ENCODE peak calls at places on chromosomes 13 and 19, in ten cellular contexts. T is mammary epithelial cell, H is cardiac muscle cell, E is breast epithelium, P is AG04450, V is adrenal gland, N is ovary, X is brain microvascular endothelial cell, Y is IMR-90, K is upper lobe of left lung. G is an unnamed sample.

GRCh38 chr13:111449041-111449440 is 128.6 kb downstream of the TEX29 start:
- DNase-seq in T (peak; percentile 1), H (no peak), E (no peak), P (no peak), V (no peak), N (no peak), X (no peak), Y (no peak), K (no peak), G (no peak)

GRCh38 chr19:55005684-55006488 is 32.2 kb downstream of the GP6 start:
- DNase-seq in T (peak; percentile 87), H (peak; percentile 1), E (no peak), P (no peak), V (peak; percentile 54), N (no peak), X (peak; percentile 37), Y (no peak), K (no peak), G (no peak)

GRCh38 chr13:39957868-39958676 is 302.6 kb downstream of the COG6 start:
- DNase-seq in T (no peak), H (no peak), E (no peak), P (no peak), V (no peak), N (no peak), X (no peak), Y (no peak), K (no peak), G (no peak)

GRCh38 chr13:99425485-99426341 is 75.6 kb upstream of the TM9SF2 start:
- DNase-seq in T (no peak), H (no peak), E (no peak), P (no peak), V (peak; percentile 48), N (no peak), X (no peak), Y (no peak), K (no peak), G (no peak)

GRCh38 chr13:48567521-48568331 is 34.8 kb upstream of the RCBTB2 start:
- DNase-seq in T (no peak), H (peak; percentile 51), E (no peak), P (no peak), V (peak; percentile 78), N (peak; percentile 53), X (no peak), Y (no peak), K (no peak), G (no peak)

GRCh38 chr13:105920375-105920774 is 615.1 kb downstream of the EFNB2 start:
- DNase-seq in T (peak; percentile 90), H (peak; percentile 25), E (no peak), P (no peak), V (no peak), N (no peak), X (peak; percentile 90), Y (peak; percentile 87), K (no peak), G (no peak)

GRCh38 chr19:46221981-46222610 is 7.4 kb upstream of the IGFL1 start:
- DNase-seq in T (peak; percentile 90), H (peak; percentile 76), E (peak; percentile 73), P (no peak), V (peak; percentile 95), N (peak; percentile 63), X (peak; percentile 31), Y (peak; percentile 34), K (no peak), G (peak; percentile 93)

GRCh38 chr19:1690570-1691307 is 38.3 kb upstream of the TCF3 start:
- DNase-seq in T (peak; percentile 28), H (peak; percentile 19), E (no peak), P (no peak), V (no peak), N (no peak), X (no peak), Y (no peak), K (peak; percentile 89), G (no peak)

GRCh38 chr13:69124996-69125395 is 982.6 kb upstream of the ATXN8OS start:
- DNase-seq in T (no peak), H (no peak), E (no peak), P (no peak), V (no peak), N (no peak), X (no peak), Y (no peak), K (no peak), G (no peak)

GRCh38 chr13:75721307-75721706 is 85.2 kb downstream of the LMO7 start:
- DNase-seq in T (no peak), H (no peak), E (no peak), P (no peak), V (no peak), N (no peak), X (no peak), Y (no peak), K (no peak), G (no peak)

GRCh38 chr19:45404557-45405434 is at the start of gene PPP1R13L:
- DNase-seq in T (peak; percentile 94), H (peak; percentile 80), E (peak; percentile 96), P (no peak), V (peak; percentile 91), N (peak; percentile 73), X (peak; percentile 77), Y (peak; percentile 56), K (peak; percentile 92), G (peak; percentile 97)

GRCh38 chr13:78881054-78881453 is 222.1 kb upstream of the OBI1 start:
- DNase-seq in T (no peak), H (no peak), E (no peak), P (no peak), V (no peak), N (no peak), X (no peak), Y (no peak), K (no peak), G (no peak)

GRCh38 chr13:42477588-42478190 is 96.3 kb upstream of the TNFSF11 start:
- DNase-seq in T (no peak), H (peak; percentile 43), E (no peak), P (no peak), V (peak; percentile 71), N (peak; percentile 16), X (no peak), Y (no peak), K (peak; percentile 47), G (no peak)

GRCh38 chr13:20294497-20294896 is 62.4 kb upstream of the GJB6 start:
- DNase-seq in T (no peak), H (no peak), E (no peak), P (no peak), V (no peak), N (no peak), X (no peak), Y (no peak), K (no peak), G (no peak)

DNA sequence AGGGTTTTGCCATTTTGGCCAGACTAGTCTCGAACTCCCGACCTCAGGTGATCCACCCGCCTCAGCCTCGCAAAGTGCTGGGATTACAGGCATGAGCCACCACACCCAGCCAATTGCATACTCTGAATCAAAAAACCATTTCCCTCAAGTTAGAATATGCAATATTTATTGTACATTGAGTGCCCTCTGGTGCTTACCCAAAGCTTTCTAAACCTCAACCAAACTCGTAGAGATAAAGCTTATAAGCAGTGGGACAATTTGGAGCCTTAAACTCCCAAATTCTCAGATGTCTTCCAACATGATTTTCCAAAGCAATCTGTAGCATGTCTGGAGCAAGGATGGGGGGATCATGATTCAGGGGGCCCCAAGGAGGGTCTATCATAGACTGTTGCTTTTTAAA is 22.4 kb downstream of the RFXAP start:
- DNase-seq in T (no peak), H (peak; percentile 17), E (no peak), P (no peak), V (no peak), N (no peak), X (no peak), Y (no peak), K (no peak), G (no peak)
- TF ChIP-seq CTCF in T (peak; percentile 1), H (no peak), E (no peak), P (no peak), V (no peak), N (no peak), X (no peak), Y (peak; percentile 17), K (no peak), G (no peak)

GRCh38 chr13:60229708-60230272 is 66.1 kb upstream of the DIAPH3 start:
- DNase-seq in T (no peak), H (peak; percentile 6), E (no peak), P (no peak), V (no peak), N (no peak), X (no peak), Y (no peak), K (no peak), G (no peak)
- H3K27me3 ChIP-seq in T (no peaks in the 10 kb centered on the region), H (no peaks in the 10 kb centered on the region), E (no peaks in the 10 kb centered on the region), P (peaks cover 6% of the 10 kb centered on the region), V (peaks cover 4% of the 10 kb centered on the region), N (no peaks in the 10 kb centered on the region), X (no peaks in the 10 kb centered on the region), Y (peaks cover 8% of the 10 kb centered on the region), K (no peaks in the 10 kb centered on the region), G (peaks cover 5% of the 10 kb centered on the region)

GRCh38 chr19:3248728-3249315 is 24.4 kb downstream of the CELF5 start:
- DNase-seq in T (no peak), H (no peak), E (no peak), P (no peak), V (no peak), N (no peak), X (no peak), Y (no peak), K (no peak), G (no peak)

GRCh38 chr19:3251229-3251628 is 26.8 kb downstream of the CELF5 start:
- DNase-seq in T (no peak), H (no peak), E (no peak), P (no peak), V (no peak), N (no peak), X (no peak), Y (no peak), K (no peak), G (no peak)

GRCh38 chr19:3252650-3253049 is 28.2 kb downstream of the CELF5 start:
- DNase-seq in T (no peak), H (no peak), E (no peak), P (no peak), V (no peak), N (no peak), X (no peak), Y (no peak), K (no peak), G (no peak)

GRCh38 chr19:3249408-3249807 is 24.9 kb downstream of the CELF5 start:
- DNase-seq in T (no peak), H (no peak), E (no peak), P (no peak), V (no peak), N (no peak), X (no peak), Y (no peak), K (no peak), G (no peak)

DNA sequence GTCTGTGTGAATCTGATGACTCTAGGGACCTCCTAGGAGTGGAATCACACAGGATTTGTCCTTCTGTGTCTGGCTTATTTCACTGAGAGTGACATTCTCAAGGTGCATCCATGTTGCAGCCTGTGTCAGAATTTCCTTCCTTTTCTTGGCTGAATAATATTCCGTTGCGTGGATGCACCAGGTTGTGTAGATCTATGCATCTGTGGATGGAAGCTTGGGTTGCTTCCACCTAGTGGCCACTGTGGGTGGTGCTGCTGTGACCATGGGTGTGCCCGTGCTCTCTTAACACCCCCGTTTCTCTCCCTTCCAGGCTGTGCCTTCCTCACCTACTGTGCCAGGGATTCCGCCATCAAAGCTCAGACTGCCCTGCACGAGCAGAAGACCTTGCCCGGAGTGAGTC is 26.2 kb downstream of the CELF5 start:
- DNase-seq in T (no peak), H (peak; percentile 25), E (no peak), P (no peak), V (peak; percentile 55), N (no peak), X (no peak), Y (no peak), K (no peak), G (no peak)
- TF ChIP-seq CTCF in T (peak; percentile 56), H (peak; percentile 51), E (no peak), P (peak; percentile 51), V (peak; percentile 39), N (no peak), X (peak; percentile 70), Y (peak; percentile 42), K (no peak), G (peak; percentile 32)

GRCh38 chr19:15811476-15811875 is 4.0 kb downstream of the OR10H1 start:
- DNase-seq in T (no peak), H (no peak), E (no peak), P (no peak), V (no peak), N (no peak), X (no peak), Y (no peak), K (no peak), G (no peak)
- H3K27me3 ChIP-seq in T (peaks cover 2% of the 10 kb centered on the region), H (no peaks in the 10 kb centered on the region), E (no peaks in the 10 kb centered on the region), P (no peaks in the 10 kb centered on the region), V (peaks cover 25% of the 10 kb centered on the region), N (no peaks in the 10 kb centered on the region), X (no peaks in the 10 kb centered on the region), Y (no peaks in the 10 kb centered on the region), K (no peaks in the 10 kb centered on the region), G (no peaks in the 10 kb centered on the region)

G was measured in RWPE2.